ENCODE peak calls at places on chromosomes 12 and 14, in nine cellular contexts. R is K562, F is tibial nerve, S is HepG2, M is sigmoid colon, V is transverse colon, N is stomach, K is A549, Q is esophagus muscularis mucosa. I is an unnamed sample.

GRCh38 chr12:94504386-94504785 is 44.7 kb upstream of the CEP83 start:
- DNase-seq in N (no peak), M (no peak), Q (no peak), F (no peak), R (no peak), S (no peak), V (no peak), K (no peak), I (no peak)

GRCh38 chr12:126873701-126874100 is 1393.3 kb upstream of the TMEM132C start:
- DNase-seq in M (no peak), N (no peak), F (no peak), R (no peak), V (no peak), K (no peak), Q (no peak), S (no peak), I (no peak)

GRCh38 chr14:89746135-89746534 is 208.4 kb downstream of the EFCAB11 start:
- DNase-seq in F (no peak), N (no peak), R (no peak), Q (peak; percentile 31), K (no peak), S (no peak), M (no peak), V (no peak), I (no peak)

GRCh38 chr14:89702151-89702936 is 252.2 kb downstream of the EFCAB11 start:
- DNase-seq in M (peak; percentile 73), Q (peak; percentile 92), R (no peak), K (no peak), V (peak; percentile 22), F (peak; percentile 6), S (no peak), N (no peak), I (peak; percentile 54)

GRCh38 chr12:52821071-52821730 is 7.3 kb upstream of the KRT4 start:
- DNase-seq in S (no peak), R (no peak), K (no peak), V (no peak), N (no peak), M (no peak), F (no peak), Q (no peak), I (no peak)

GRCh38 chr14:86935241-86935640 is 1057.7 kb downstream of the GALC start:
- DNase-seq in N (no peak), K (no peak), F (no peak), Q (no peak), R (no peak), M (no peak), S (no peak), V (no peak), I (no peak)

GRCh38 chr14:26730929-26731618 is 133.2 kb upstream of the NOVA1 start:
- DNase-seq in R (peak; percentile 12), Q (no peak), S (no peak), K (peak; percentile 24), N (no peak), M (no peak), F (no peak), V (no peak), I (no peak)

GRCh38 chr14:55436530-55436929 is 3.9 kb downstream of the TBPL2 start:
- DNase-seq in V (no peak), K (no peak), R (no peak), M (no peak), S (no peak), N (no peak), F (no peak), Q (peak; percentile 14), I (no peak)

GRCh38 chr14:101251812-101252442 is 309.4 kb upstream of the DIO3 start:
- DNase-seq in S (no peak), M (no peak), N (no peak), Q (peak; percentile 83), R (no peak), V (no peak), K (no peak), F (no peak), I (no peak)

GRCh38 chr14:102248121-102248520 is 56.8 kb downstream of the MOK start:
- DNase-seq in S (no peak), F (no peak), Q (no peak), K (no peak), V (no peak), R (no peak), N (no peak), M (no peak), I (no peak)

GRCh38 chr12:130711751-130712150 is 4.3 kb downstream of the RIMBP2 start:
- DNase-seq in S (no peak), Q (no peak), M (no peak), R (no peak), N (peak; percentile 10), K (no peak), F (no peak), V (peak; percentile 26), I (no peak)

GRCh38 chr12:16612647-16613046 is 6.7 kb upstream of the LMO3 start:
- DNase-seq in N (no peak), F (no peak), R (no peak), Q (no peak), S (no peak), V (no peak), M (no peak), K (no peak), I (no peak)

GRCh38 chr12:106068296-106068695 is 70.5 kb downstream of the NUAK1 start:
- DNase-seq in K (no peak), F (no peak), N (no peak), R (no peak), V (no peak), S (no peak), M (no peak), Q (peak; percentile 55), I (no peak)

GRCh38 chr14:71416392-71416791 is 509.1 kb downstream of the PCNX1 start:
- DNase-seq in R (no peak), V (no peak), S (no peak), Q (no peak), N (no peak), K (no peak), M (no peak), F (no peak), I (no peak)

GRCh38 chr14:36271939-36272907 is 48.2 kb downstream of the MBIP start:
- DNase-seq in Q (no peak), M (no peak), K (no peak), F (no peak), R (no peak), N (no peak), V (peak; percentile 15), S (no peak), I (no peak)

GRCh38 chr14:56817396-56817921 is 7.2 kb upstream of the OTX2 start:
- DNase-seq in K (no peak), F (no peak), V (no peak), R (no peak), N (no peak), M (no peak), S (no peak), Q (no peak), I (no peak)

GRCh38 chr14:71321556-71322315 is 414.5 kb downstream of the PCNX1 start:
- DNase-seq in N (no peak), V (no peak), M (no peak), R (no peak), S (peak; percentile 72), K (peak; percentile 12), Q (no peak), F (peak; percentile 19), I (peak; percentile 17)

GRCh38 chr12:4027412-4027811 is 154.2 kb upstream of the PARP11 start:
- DNase-seq in K (no peak), S (peak; percentile 48), Q (no peak), R (no peak), M (no peak), V (no peak), F (no peak), N (no peak), I (no peak)

GRCh38 chr14:69151458-69152180 is 1.3 kb downstream of the DCAF5 start:
- DNase-seq in M (peak; percentile 84), V (peak; percentile 79), R (peak; percentile 76), F (peak; percentile 50), K (peak; percentile 73), N (peak; percentile 76), S (peak; percentile 55), Q (no peak), I (peak; percentile 79)
- TF ChIP-seq CTCF in M (peak; percentile 61), V (peak; percentile 65), R (peak; percentile 58), F (peak; percentile 53), K (peak; percentile 58), N (peak; percentile 59), S (peak; percentile 83), Q (peak; percentile 57), I (peak; percentile 37)

GRCh38 chr12:14186193-14186502 is 179.3 kb upstream of the ATF7IP start:
- DNase-seq in N (no peak), M (no peak), R (no peak), S (no peak), V (no peak), F (no peak), Q (no peak), K (no peak), I (no peak)
- TF ChIP-seq EP300 in N (no peak), M (no peak), R (no peak), S (no peak), V (no peak), F (no peak), Q (no peak), K (no peak), I (no peak)

GRCh38 chr12:27244680-27245005 is 557 bp downstream of the STK38L start:
- DNase-seq in M (no peak), N (no peak), V (no peak), F (no peak), R (no peak), Q (no peak), K (no peak), S (no peak), I (no peak)

GRCh38 chr12:27246141-27246540 is 2.1 kb downstream of the STK38L start:
- DNase-seq in R (no peak), K (no peak), F (no peak), Q (no peak), M (no peak), V (no peak), N (no peak), S (no peak), I (no peak)

GRCh38 chr12:27243804-27244679 is at the start of gene STK38L:
- DNase-seq in F (peak; percentile 88), M (peak; percentile 98), N (peak; percentile 97), K (peak; percentile 99), V (peak; percentile 99), S (peak; percentile 91), Q (peak; percentile 99), R (peak; percentile 91), I (peak; percentile 98)

GRCh38 chr12:27245039-27245438 is 953 bp downstream of the STK38L start:
- DNase-seq in N (no peak), R (no peak), V (no peak), M (no peak), K (no peak), F (no peak), Q (no peak), S (no peak), I (no peak)

DNA sequence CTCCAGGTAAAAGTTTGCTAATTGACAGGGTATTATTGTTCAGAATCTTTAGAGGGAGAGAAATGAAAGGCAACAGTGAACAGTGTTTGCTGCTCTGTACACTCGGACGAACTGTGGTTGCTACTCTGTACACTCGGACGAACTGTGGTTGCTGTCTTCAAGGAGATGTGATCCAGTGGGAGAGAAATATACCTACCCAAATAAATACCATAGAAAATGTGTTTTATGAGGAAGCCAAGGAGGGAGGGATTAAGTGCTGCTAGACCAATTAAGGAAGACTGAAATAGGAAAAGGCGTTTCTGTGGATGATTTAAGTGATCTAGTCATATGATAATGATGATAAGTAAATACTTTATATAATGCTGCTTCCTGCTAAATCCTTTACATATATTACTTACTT is 2.7 kb downstream of the STK38L start:
- DNase-seq in K (no peak), N (no peak), Q (no peak), M (no peak), S (no peak), R (no peak), V (no peak), F (no peak), I (no peak)
- H3K4me3 ChIP-seq in K (no peak overlapping the region), N (peak overlapping the region; percentile 82), Q (peak overlapping the region; percentile 79), M (peak overlapping the region; percentile 81), S (no peak overlapping the region), R (no peak overlapping the region), V (no peak overlapping the region), F (no peak overlapping the region), I (no peak overlapping the region)

GRCh38 chr12:47773062-47773857 is at the start of gene SLC48A1:
- DNase-seq in R (peak; percentile 95), N (peak; percentile 83), Q (no peak), S (peak; percentile 30), M (peak; percentile 87), F (peak; percentile 43), V (peak; percentile 82), K (peak; percentile 72), I (peak; percentile 87)
- TF ChIP-seq CTCF in R (peak; percentile 52), N (no peak), Q (peak; percentile 54), S (peak; percentile 52), M (no peak), F (no peak), V (peak; percentile 36), K (peak; percentile 71), I (peak; percentile 33)

I was measured in ovary.